ENCODE peak calls at places on chromosomes 5 and 9, in five cellular contexts. G, F, V, E and H are unnamed samples.
A peak's percentile ranks its signal among the peaks of the same experiment; 100 is the strongest.

GRCh38 chr5:135242021-135242480 is 157.0 kb downstream of the MACROH2A1 start:
- DNase-seq in F (no peak), G (no peak), E (no peak), V (no peak), H (no peak)

GRCh38 chr9:134965851-134966250 is 48.1 kb upstream of the FCN1 start:
- DNase-seq in G (no peak), V (no peak), F (no peak), E (no peak), H (no peak)

GRCh38 chr9:137705443-137705863 is 86.6 kb downstream of the EHMT1 start:
- DNase-seq in V (no peak), F (peak; percentile 72), E (no peak), G (no peak), H (no peak)

GRCh38 chr5:56003179-56003578 is 8.4 kb upstream of the IL6ST start:
- DNase-seq in V (no peak), E (peak; percentile 90), G (peak; percentile 92), F (no peak), H (no peak)

GRCh38 chr5:123487298-123487697 is 24.7 kb upstream of the CSNK1G3 start:
- DNase-seq in V (no peak), E (no peak), G (no peak), F (no peak), H (no peak)

GRCh38 chr5:138305797-138306196 is 25.8 kb downstream of the CDC25C start:
- DNase-seq in E (peak; percentile 11), F (no peak), V (no peak), G (peak; percentile 24), H (no peak)

GRCh38 chr9:3903906-3904305 is 378.1 kb upstream of the RFX3 start:
- DNase-seq in G (no peak), E (no peak), F (no peak), V (no peak), H (no peak)

GRCh38 chr5:65828022-65828421 is 98.4 kb upstream of the ERBIN start:
- DNase-seq in G (no peak), V (no peak), E (no peak), F (no peak), H (no peak)

GRCh38 chr9:123724211-123724831 is 205.6 kb downstream of the DENND1A start:
- DNase-seq in G (peak; percentile 43), V (no peak), E (no peak), F (no peak), H (no peak)

GRCh38 chr9:111965566-111966019 is 69.0 kb downstream of the UGCG start:
- DNase-seq in V (no peak), G (peak; percentile 97), E (peak; percentile 19), F (peak; percentile 90), H (no peak)
- TF ChIP-seq MYC in V (no peak), G (no peak), E (no peak), F (no peak), H (no peak)

DNA sequence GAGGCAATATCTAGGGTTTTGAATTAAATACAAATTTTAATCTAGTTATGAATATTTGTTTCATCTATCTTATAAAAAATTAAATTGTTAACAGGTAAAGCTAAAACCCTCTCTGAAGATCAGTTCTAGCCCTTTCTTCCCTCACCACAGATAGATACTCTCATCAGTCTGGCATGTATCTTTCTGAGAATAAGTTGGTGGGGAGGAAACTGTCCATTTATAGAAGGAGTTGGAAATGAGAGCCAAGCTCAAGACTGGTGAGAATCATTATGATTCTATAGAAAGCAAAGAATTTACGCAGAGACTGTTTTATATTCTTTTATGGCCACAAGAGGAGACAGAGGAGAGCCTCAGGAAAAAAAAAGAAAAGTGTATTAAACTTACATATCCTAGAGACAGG is 59.0 kb downstream of the STARD4 start:
- DNase-seq in G (no peak), V (no peak), E (no peak), F (no peak), H (no peak)
- TF ChIP-seq MYC in G (no peak), V (no peak), E (no peak), F (no peak), H (no peak)

DNA sequence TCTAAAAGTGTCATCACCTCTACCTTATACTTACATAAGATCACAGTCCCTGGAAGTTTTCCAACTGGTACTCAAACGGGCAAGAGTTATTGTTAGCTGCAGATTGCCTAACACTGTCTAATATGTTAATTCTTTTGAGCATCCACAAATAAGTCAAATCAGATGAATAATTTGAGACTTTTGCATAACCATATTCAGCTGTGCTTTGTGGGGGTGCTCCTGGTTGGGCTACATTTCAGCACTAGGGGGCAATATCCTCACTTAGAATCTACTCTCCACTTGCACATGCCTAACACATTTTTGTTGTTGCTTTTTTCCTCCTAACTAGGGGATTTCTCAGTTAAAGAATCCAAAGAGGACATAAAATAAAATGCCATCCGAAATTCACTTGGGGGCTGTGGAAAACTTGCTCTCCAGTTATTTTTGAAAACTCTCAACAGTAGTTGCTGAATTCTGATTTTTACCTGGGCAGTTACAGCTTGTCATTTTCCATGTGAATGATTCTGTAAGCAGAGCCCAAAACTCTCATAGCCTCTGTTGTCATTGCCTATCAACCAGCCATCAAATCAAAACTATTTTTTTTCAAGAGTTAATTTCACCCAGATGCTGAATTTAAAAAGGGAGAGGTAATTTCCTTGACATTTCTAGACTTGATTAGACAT is 71.5 kb downstream of the TRIM36 start:
- DNase-seq in V (peak; percentile 56), F (peak; percentile 7), G (peak; percentile 52), E (peak; percentile 32), H (peak; percentile 68)
- TF ChIP-seq MYC in V (no peak), F (no peak), G (no peak), E (no peak), H (peak; percentile 84)

GRCh38 chr5:42919600-42919999 is 107.9 kb upstream of the SELENOP start:
- DNase-seq in V (no peak), G (no peak), F (no peak), E (no peak), H (no peak)

GRCh38 chr5:42912184-42912766 is 100.6 kb upstream of the SELENOP start:
- DNase-seq in G (peak; percentile 73), F (no peak), V (peak; percentile 37), E (peak; percentile 25), H (peak; percentile 71)

DNA sequence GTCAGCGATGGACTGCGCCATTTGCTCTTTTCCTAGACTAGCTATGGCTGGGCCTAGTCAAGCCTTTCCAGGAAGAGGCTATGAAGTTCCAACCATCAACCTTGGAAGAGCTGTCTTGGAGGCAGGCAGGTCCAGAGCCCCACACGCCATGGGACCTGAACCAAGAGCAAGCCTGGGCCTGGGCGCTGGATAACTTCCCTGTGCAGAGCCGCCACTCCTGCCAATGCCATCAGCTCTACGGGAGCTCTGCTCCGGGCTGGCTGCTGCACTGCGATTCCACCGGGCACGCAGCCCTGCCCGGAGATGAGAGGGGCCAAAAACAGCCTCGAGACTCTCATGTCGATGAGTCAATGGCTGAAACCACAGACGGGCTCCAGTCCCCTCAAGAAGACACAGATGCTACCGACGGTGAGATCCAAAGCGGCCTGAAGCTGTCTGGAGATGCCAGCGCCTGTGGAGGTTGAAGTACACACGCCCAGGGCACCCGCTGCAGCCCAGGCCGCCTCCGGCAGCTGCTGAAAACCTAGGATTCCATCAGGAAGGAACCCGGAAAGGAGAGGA is 103.7 kb upstream of the SELENOP start:
- DNase-seq in G (no peak), E (no peak), F (no peak), V (no peak), H (no peak)
- TF ChIP-seq MYC in G (no peak), E (no peak), F (no peak), V (no peak), H (no peak)

DNA sequence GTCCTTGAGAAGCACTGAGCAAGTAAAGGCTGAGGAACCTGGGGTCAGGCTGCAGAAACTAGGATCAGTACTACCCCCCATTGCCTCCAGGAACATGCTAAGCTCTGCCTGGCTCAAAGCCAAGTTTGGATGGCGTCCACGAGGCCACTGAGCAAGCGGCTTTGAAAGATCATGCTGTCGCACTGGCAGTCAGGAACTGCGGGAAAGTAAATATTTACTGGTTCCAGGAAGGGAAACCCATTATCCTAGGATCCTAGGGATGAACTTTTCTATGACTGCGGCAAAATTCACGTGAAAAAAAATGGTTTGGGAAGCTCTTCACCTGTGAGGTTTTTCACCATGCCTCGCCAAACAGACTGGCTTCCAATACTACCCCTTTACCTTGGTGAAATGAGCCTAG is 75.3 kb upstream of the PJA2 start:
- DNase-seq in E (peak; percentile 92), V (peak; percentile 28), G (no peak), F (no peak), H (no peak)
- TF ChIP-seq MYC in E (peak; percentile 52), V (no peak), G (no peak), F (no peak), H (no peak)

DNA sequence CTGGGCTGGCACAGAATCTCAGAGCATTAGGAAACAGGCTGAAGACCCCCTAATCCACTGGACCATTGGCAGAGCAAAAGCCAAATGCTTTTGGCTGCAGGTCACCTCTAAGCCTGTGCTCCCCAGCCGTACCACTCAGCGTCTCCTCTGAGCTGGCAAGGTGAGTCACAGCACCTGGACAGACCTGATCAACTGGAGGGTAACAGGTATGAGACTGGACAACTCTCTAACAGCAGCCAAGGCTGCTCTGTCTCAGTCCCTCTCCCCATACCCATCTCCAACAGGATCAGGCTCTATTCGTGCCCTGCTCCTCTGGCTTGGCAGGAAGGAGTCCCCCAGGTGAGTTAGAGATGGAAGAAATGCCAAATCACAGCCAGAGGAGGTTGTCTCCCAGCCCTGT is 4.7 kb downstream of the GOLGA2 start:
- DNase-seq in E (no peak), G (no peak), V (no peak), F (no peak), H (no peak)
- TF ChIP-seq MYC in E (no peak), G (no peak), V (no peak), F (no peak), H (no peak)

GRCh38 chr5:34924462-34924765 is 4.9 kb upstream of the DNAJC21 start:
- DNase-seq in E (no peak), V (no peak), G (no peak), F (no peak), H (no peak)
- TF ChIP-seq MYC in E (no peak), V (no peak), G (no peak), F (no peak), H (no peak)